ENCODE peak calls at places on chromosomes 11 and 22, in ten cellular contexts. Y, N, F, D, G, Z, O, E, C and L are unnamed samples.

GRCh38 chr22:20563464-20563906 is 56.1 kb downstream of the MED15 start:
- DNase-seq in Y (no peak), N (no peak), F (no peak), D (no peak), G (no peak), Z (no peak), O (no peak), E (no peak), C (no peak), L (no peak)

GRCh38 chr22:35071784-35072183 is 5.8 kb downstream of the ISX start:
- DNase-seq in Y (no peak), N (no peak), F (no peak), D (no peak), G (no peak), Z (no peak), O (no peak), E (no peak), C (peak), L (no peak)

GRCh38 chr22:27240298-27240885 is 561.2 kb downstream of the MN1 start:
- DNase-seq in Y (no peak), N (no peak), F (peak), D (no peak), G (no peak), Z (no peak), O (no peak), E (no peak), C (no peak), L (no peak)

GRCh38 chr11:81278986-81279385 is 1454.7 kb downstream of the FAM181B start:
- DNase-seq in Y (no peak), N (no peak), F (no peak), D (no peak), G (no peak), Z (no peak), O (no peak), E (no peak), C (no peak), L (no peak)

GRCh38 chr11:35045219-35045819 is 93.7 kb upstream of the CD44 start:
- DNase-seq in Y (no peak), N (peak), F (no peak), D (no peak), G (no peak), Z (no peak), O (no peak), E (no peak), C (no peak), L (no peak)

GRCh38 chr11:14373941-14374646 is 15.1 kb upstream of the RRAS2 start:
- DNase-seq in Y (peak), N (no peak), F (peak), D (no peak), G (peak), Z (no peak), O (peak), E (peak), C (no peak), L (no peak)

GRCh38 chr11:64801591-64802369 is 1.2 kb downstream of the MAP4K2 start:
- DNase-seq in Y (no peak), N (no peak), F (no peak), D (no peak), G (no peak), Z (no peak), O (no peak), E (no peak), C (no peak), L (no peak)

GRCh38 chr11:61734767-61735166 is 17.7 kb upstream of the MYRF start:
- DNase-seq in Y (no peak), N (no peak), F (no peak), D (no peak), G (no peak), Z (no peak), O (no peak), E (no peak), C (no peak), L (no peak)

GRCh38 chr22:31084811-31085492 is 3.8 kb downstream of the SMTN start:
- DNase-seq in Y (peak), N (peak), F (peak), D (peak), G (peak), Z (peak), O (peak), E (peak), C (peak), L (no peak)

GRCh38 chr22:39375646-39376045 is 23.9 kb upstream of the TAB1 start:
- DNase-seq in Y (no peak), N (no peak), F (no peak), D (no peak), G (no peak), Z (no peak), O (no peak), E (no peak), C (no peak), L (no peak)

GRCh38 chr11:33329705-33330329 is 72.6 kb downstream of the HIPK3 start:
- DNase-seq in Y (peak), N (no peak), F (peak), D (peak), G (peak), Z (no peak), O (no peak), E (peak), C (no peak), L (no peak)

GRCh38 chr11:117941163-117941707 is 12.0 kb upstream of the TMPRSS13 start:
- DNase-seq in Y (no peak), N (peak), F (no peak), D (no peak), G (no peak), Z (no peak), O (no peak), E (no peak), C (peak), L (no peak)

GRCh38 chr22:37843746-37844089 is 416 bp downstream of the ANKRD54 start:
- DNase-seq in Y (no peak), N (no peak), F (peak), D (no peak), G (peak), Z (no peak), O (no peak), E (peak), C (no peak), L (no peak)

GRCh38 chr11:56948991-56949390 is 39.7 kb upstream of the OR5AK2 start:
- DNase-seq in Y (no peak), N (no peak), F (no peak), D (no peak), G (no peak), Z (no peak), O (no peak), E (no peak), C (no peak), L (no peak)

GRCh38 chr11:83649468-83649915 is 363.3 kb upstream of the CCDC90B start:
- DNase-seq in Y (no peak), N (no peak), F (no peak), D (no peak), G (no peak), Z (no peak), O (no peak), E (no peak), C (no peak), L (peak)
- H3K4me3 ChIP-seq in Y (no peak), N (no peak), F (no peak), D (no peak), G (no peak), Z (no peak), O (no peak), E (no peak), C (no peak), L (no peak)

GRCh38 chr11:71452354-71453020 is 516 bp upstream of the NADSYN1 start:
- DNase-seq in Y (peak), N (peak), F (peak), D (no peak), G (peak), Z (no peak), O (no peak), E (peak), C (no peak), L (no peak)

GRCh38 chr11:71456294-71456693 is 3.3 kb downstream of the NADSYN1 start:
- DNase-seq in Y (no peak), N (no peak), F (no peak), D (no peak), G (no peak), Z (no peak), O (no peak), E (no peak), C (no peak), L (no peak)

GRCh38 chr11:71453911-71454304 is 905 bp downstream of the NADSYN1 start:
- DNase-seq in Y (no peak), N (no peak), F (no peak), D (no peak), G (no peak), Z (no peak), O (no peak), E (no peak), C (no peak), L (no peak)

GRCh38 chr11:71453021-71453910 is at the start of gene NADSYN1:
- DNase-seq in Y (peak), N (peak), F (peak), D (peak), G (peak), Z (peak), O (peak), E (peak), C (peak), L (no peak)

DNA sequence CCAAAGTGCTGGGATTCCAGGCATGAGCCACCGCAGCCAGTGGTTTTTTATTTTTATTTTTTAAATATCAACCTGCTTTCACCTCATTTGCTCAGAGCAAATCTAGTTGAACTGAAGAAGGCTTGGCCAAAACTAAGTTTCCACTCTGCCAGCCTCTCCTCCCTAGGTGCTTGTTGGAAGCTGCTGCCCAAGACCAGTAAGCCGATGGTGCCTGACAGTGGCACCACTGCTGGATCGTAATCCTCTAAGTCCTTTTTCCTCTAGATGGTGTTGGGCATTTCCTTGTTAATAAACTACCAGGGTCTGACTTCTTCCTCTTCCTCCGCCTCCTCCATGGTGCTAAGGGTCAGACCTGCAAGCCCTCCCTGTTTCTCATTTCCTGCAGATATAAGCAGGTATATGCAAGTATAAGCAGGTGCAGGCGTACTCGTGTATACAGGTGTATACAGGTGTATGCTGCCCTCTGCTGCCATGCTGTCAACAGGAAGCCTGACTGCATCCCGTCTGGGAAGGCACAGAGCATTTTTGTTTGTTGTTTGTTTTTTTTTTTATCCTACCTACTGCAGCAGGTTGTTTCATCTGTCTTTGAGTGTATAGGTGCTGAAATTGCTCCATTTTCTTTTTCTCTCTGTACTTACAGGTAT is 1.6 kb downstream of the NADSYN1 start:
- DNase-seq in Y (no peak), N (no peak), F (no peak), D (no peak), G (no peak), Z (no peak), O (no peak), E (no peak), C (no peak), L (no peak)
- TF ChIP-seq CTCF in Y (no peak), N (no peak), F (no peak), D (no peak), G (no peak), Z (peak), O (no peak), E (no peak), C (no peak), L (peak)

GRCh38 chr11:693415-693831 is 1.6 kb downstream of the DEAF1 start:
- DNase-seq in Y (peak), N (no peak), F (no peak), D (no peak), G (peak), Z (no peak), O (no peak), E (no peak), C (peak), L (no peak)
- H3K4me3 ChIP-seq in Y (peak), N (no peak), F (peak), D (peak), G (peak), Z (peak), O (peak), E (no peak), C (no peak), L (peak)

DNA sequence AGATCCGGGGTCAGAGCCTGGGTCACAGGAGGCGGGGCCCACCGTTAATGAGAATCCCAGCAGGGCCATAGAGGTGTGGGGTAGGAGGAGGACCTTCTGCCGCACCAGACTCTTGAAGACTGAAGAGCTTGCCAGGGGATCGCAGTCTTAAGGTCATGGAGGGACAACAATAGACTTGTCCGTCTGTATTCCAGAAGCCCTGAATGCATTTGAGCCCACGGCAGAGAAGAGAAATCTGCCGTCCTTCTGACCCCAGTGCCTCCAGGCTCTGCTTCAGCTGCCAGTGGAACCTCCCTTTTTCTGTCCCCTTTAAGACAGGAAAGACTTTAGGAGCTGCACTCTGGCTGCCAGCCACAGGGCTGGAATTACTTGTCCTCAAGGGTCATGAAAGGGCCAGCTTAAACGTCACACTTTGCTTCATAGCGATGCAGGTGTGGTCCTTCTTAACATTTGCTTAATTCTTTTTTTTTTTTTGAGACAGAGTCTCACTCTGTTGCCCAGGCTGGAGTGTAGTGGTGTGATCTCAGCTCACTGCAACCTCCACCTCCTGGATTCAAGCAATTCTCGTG is 15.5 kb upstream of the ST3GAL4 start:
- DNase-seq in Y (peak), N (peak), F (peak), D (no peak), G (peak), Z (no peak), O (no peak), E (peak), C (no peak), L (no peak)
- TF ChIP-seq CTCF in Y (no peak), N (no peak), F (no peak), D (no peak), G (no peak), Z (no peak), O (no peak), E (no peak), C (no peak), L (no peak)

DNA sequence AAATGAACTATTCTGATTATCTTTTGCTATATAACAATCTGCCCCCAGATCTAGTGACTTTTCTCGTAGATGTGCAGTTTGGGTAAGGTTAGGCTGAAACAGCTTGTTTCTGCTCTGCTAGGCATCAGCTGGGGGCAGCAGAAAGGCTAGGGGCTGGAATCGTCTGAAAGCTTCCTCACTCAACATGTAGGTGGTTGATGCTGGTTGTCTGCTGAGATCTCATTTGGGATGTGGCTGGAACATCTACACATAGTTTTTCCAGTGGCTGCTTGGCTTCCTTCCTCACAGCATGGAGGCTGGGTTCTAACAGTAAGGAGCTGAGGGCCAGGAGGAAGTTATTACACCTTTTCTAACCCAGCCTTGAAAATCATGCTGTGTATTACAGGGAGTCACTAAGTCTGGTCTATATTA is 30.2 kb downstream of the USP47 start:
- DNase-seq in Y (no peak), N (no peak), F (no peak), D (no peak), G (no peak), Z (no peak), O (no peak), E (no peak), C (no peak), L (no peak)
- H3K4me3 ChIP-seq in Y (no peak), N (no peak), F (no peak), D (no peak), G (no peak), Z (no peak), O (no peak), E (no peak), C (no peak), L (no peak)

GRCh38 chr11:126063510-126063858 is 818 bp upstream of the CDON start:
- DNase-seq in Y (no peak), N (no peak), F (no peak), D (no peak), G (no peak), Z (no peak), O (no peak), E (no peak), C (no peak), L (no peak)

GRCh38 chr11:126060651-126061220 is 1.9 kb downstream of the CDON start:
- DNase-seq in Y (no peak), N (no peak), F (no peak), D (no peak), G (no peak), Z (no peak), O (no peak), E (no peak), C (no peak), L (no peak)

GRCh38 chr11:126059238-126059761 is 3.4 kb downstream of the CDON start:
- DNase-seq in Y (no peak), N (no peak), F (no peak), D (no peak), G (no peak), Z (no peak), O (no peak), E (no peak), C (no peak), L (no peak)

GRCh38 chr11:126062679-126063509 is at the start of gene CDON:
- DNase-seq in Y (peak), N (peak), F (peak), D (peak), G (peak), Z (peak), O (peak), E (peak), C (peak), L (peak)

GRCh38 chr11:126061707-126062678 is 673 bp downstream of the CDON start:
- DNase-seq in Y (peak), N (peak), F (peak), D (no peak), G (peak), Z (no peak), O (no peak), E (no peak), C (peak), L (no peak)
- TF ChIP-seq CTCF in Y (peak), N (no peak), F (peak), D (peak), G (no peak), Z (peak), O (peak), E (peak), C (no peak), L (peak)